ENCODE peak calls at places on chromosome 14, in five cellular contexts. Y, N, X, Q and O are unnamed samples.

GRCh38 chr14:68664225-68664681 is 128.6 kb downstream of the ZFP36L1 start:
- DNase-seq in Y (no peak), N (no peak), X (no peak), Q (no peak), O (no peak)

GRCh38 chr14:95068521-95068920 is 88.8 kb downstream of the DICER1 start:
- DNase-seq in Y (no peak), N (no peak), X (no peak), Q (peak; percentile 84), O (no peak)

GRCh38 chr14:43540948-43541347 is 966.1 kb downstream of the FSCB start:
- DNase-seq in Y (no peak), N (no peak), X (no peak), Q (peak; percentile 91), O (no peak)

GRCh38 chr14:104551851-104552737 is 27.5 kb upstream of the C14orf180 start:
- DNase-seq in Y (peak; percentile 12), N (peak; percentile 4), X (no peak), Q (peak; percentile 39), O (no peak)

GRCh38 chr14:31926123-31926522 is 151.0 kb upstream of the ARHGAP5 start:
- DNase-seq in Y (no peak), N (no peak), X (no peak), Q (no peak), O (peak; percentile 83)

GRCh38 chr14:93186461-93186860 is 1.3 kb downstream of the LYSET start:
- DNase-seq in Y (no peak), N (no peak), X (no peak), Q (no peak), O (no peak)

GRCh38 chr14:74049886-74050495 is 30.8 kb downstream of the BBOF1 start:
- DNase-seq in Y (no peak), N (no peak), X (no peak), Q (no peak), O (peak; percentile 75)

GRCh38 chr14:32724864-32725550 is 213.7 kb upstream of the NPAS3 start:
- DNase-seq in Y (no peak), N (no peak), X (no peak), Q (peak; percentile 51), O (no peak)

GRCh38 chr14:86799244-86799647 is 1193.7 kb downstream of the GALC start:
- DNase-seq in Y (no peak), N (no peak), X (no peak), Q (no peak), O (no peak)

GRCh38 chr14:86852530-86852929 is 1140.5 kb downstream of the GALC start:
- DNase-seq in Y (no peak), N (no peak), X (no peak), Q (no peak), O (no peak)

GRCh38 chr14:99803803-99804202 is 10.6 kb downstream of the EML1 start:
- DNase-seq in Y (no peak), N (no peak), X (no peak), Q (no peak), O (no peak)

GRCh38 chr14:55130194-55130550 is 1.1 kb downstream of the LGALS3 start:
- DNase-seq in Y (no peak), N (no peak), X (no peak), Q (peak; percentile 67), O (no peak)

GRCh38 chr14:39668449-39668848 is 236.2 kb upstream of the FBXO33 start:
- DNase-seq in Y (no peak), N (no peak), X (no peak), Q (no peak), O (no peak)

GRCh38 chr14:104138891-104139459 is 588 bp downstream of the KIF26A start:
- DNase-seq in Y (peak; percentile 24), N (no peak), X (no peak), Q (peak; percentile 72), O (no peak)

GRCh38 chr14:48350971-48351370 is 675.6 kb upstream of the MDGA2 start:
- DNase-seq in Y (no peak), N (no peak), X (no peak), Q (no peak), O (no peak)

GRCh38 chr14:104810316-104810715 is 9.4 kb downstream of the ZBTB42 start:
- DNase-seq in Y (no peak), N (no peak), X (no peak), Q (no peak), O (no peak)

GRCh38 chr14:85535316-85535715 is 5.4 kb downstream of the FLRT2 start:
- DNase-seq in Y (no peak), N (no peak), X (no peak), Q (no peak), O (no peak)

GRCh38 chr14:45940318-45940717 is 687.3 kb upstream of the MIS18BP1 start:
- DNase-seq in Y (no peak), N (no peak), X (no peak), Q (no peak), O (no peak)

GRCh38 chr14:25042362-25043299 is 7.3 kb downstream of the STXBP6 start:
- DNase-seq in Y (no peak), N (peak; percentile 52), X (no peak), Q (peak; percentile 57), O (no peak)

GRCh38 chr14:97894552-97894951 is 1097.4 kb downstream of the VRK1 start:
- DNase-seq in Y (no peak), N (no peak), X (no peak), Q (no peak), O (no peak)

GRCh38 chr14:24432259-24433131 is 2.7 kb downstream of the KHNYN start:
- DNase-seq in Y (no peak), N (no peak), X (no peak), Q (no peak), O (no peak)

GRCh38 chr14:104049576-104050240 is 35.8 kb upstream of the ASPG start:
- DNase-seq in Y (no peak), N (no peak), X (no peak), Q (no peak), O (no peak)

GRCh38 chr14:74326369-74327152 is 21.7 kb upstream of the VRTN start:
- DNase-seq in Y (no peak), N (no peak), X (no peak), Q (peak; percentile 98), O (no peak)

GRCh38 chr14:46490150-46490769 is 161.3 kb downstream of the RPL10L start:
- DNase-seq in Y (no peak), N (no peak), X (peak; percentile 3), Q (peak; percentile 71), O (peak; percentile 57)

GRCh38 chr14:76844223-76844622 is 18.0 kb downstream of the LRRC74A start:
- DNase-seq in Y (peak; percentile 70), N (peak; percentile 31), X (peak; percentile 57), Q (peak; percentile 76), O (peak; percentile 67)

GRCh38 chr14:91056361-91056760 is 4.1 kb downstream of the RPS6KA5 start:
- DNase-seq in Y (no peak), N (no peak), X (no peak), Q (no peak), O (no peak)
- H3K27ac ChIP-seq in Y (no peak overlapping the region), N (no peak overlapping the region), X (no peak overlapping the region), Q (no peak overlapping the region), O (no peak overlapping the region)

GRCh38 chr14:79379266-79379665 is 832.0 kb downstream of the DIO2 start:
- DNase-seq in Y (no peak), N (no peak), X (no peak), Q (no peak), O (no peak)
- H3K4me3 ChIP-seq in Y (no peak overlapping the region), N (no peak overlapping the region), X (no peak overlapping the region), Q (no peak overlapping the region), O (no peak overlapping the region)

GRCh38 chr14:81474156-81474492 is 59.5 kb downstream of the SEL1L start:
- DNase-seq in Y (no peak), N (no peak), X (no peak), Q (no peak), O (no peak)
- H3K4me1 ChIP-seq in Y (peaks cover 13% of the 10 kb centered on the region), N (no peaks in the 10 kb centered on the region), X (peaks cover 70% of the 10 kb centered on the region), Q (no peaks in the 10 kb centered on the region), O (peaks cover 39% of the 10 kb centered on the region)

GRCh38 chr14:65926935-65927700 is 514.6 kb downstream of the FUT8 start:
- DNase-seq in Y (no peak), N (no peak), X (peak; percentile 41), Q (no peak), O (no peak)
- H3K27ac ChIP-seq in Y (no peak overlapping the region), N (no peak overlapping the region), X (peak overlapping the region; percentile 65), Q (no peak overlapping the region), O (no peak overlapping the region)